ENCODE peak calls at places on chromosomes 7 and 10, in five cellular contexts. Z, P, O, T and C are unnamed samples.

GRCh38 chr10:47379445-47379785 is 4.7 kb downstream of the ZNF488 start:
- DNase-seq in T (no peak), Z (no peak), O (no peak), P (no peak), C (no peak)

GRCh38 chr10:71966046-71967004 is 2.1 kb downstream of the CHST3 start:
- DNase-seq in P (no peak), Z (no peak), O (no peak), T (no peak), C (peak; percentile 17)

GRCh38 chr7:48511021-48511579 is 339.8 kb downstream of the ABCA13 start:
- DNase-seq in P (no peak), Z (no peak), O (no peak), T (no peak), C (no peak)

GRCh38 chr10:52110576-52110975 is 203.5 kb upstream of the DKK1 start:
- DNase-seq in P (no peak), O (no peak), Z (no peak), T (peak; percentile 6), C (no peak)

GRCh38 chr7:7830122-7830878 is 111.9 kb upstream of the RPA3 start:
- DNase-seq in T (no peak), Z (no peak), O (no peak), P (no peak), C (no peak)

GRCh38 chr7:77657427-77658331 is 38.6 kb upstream of the RSBN1L start:
- DNase-seq in Z (no peak), P (peak; percentile 37), T (peak; percentile 61), O (no peak), C (peak; percentile 57)

GRCh38 chr7:55258631-55259030 is 106.5 kb upstream of the LANCL2 start:
- DNase-seq in O (no peak), T (no peak), P (no peak), Z (no peak), C (no peak)

GRCh38 chr7:98836811-98837631 is 32.8 kb downstream of the TMEM130 start:
- DNase-seq in O (no peak), P (peak; percentile 83), T (peak; percentile 27), Z (no peak), C (peak; percentile 64)

GRCh38 chr10:92291921-92292860 is 1.2 kb downstream of the MARCHF5 start:
- DNase-seq in P (peak; percentile 56), O (peak; percentile 66), T (peak; percentile 60), Z (no peak), C (peak; percentile 60)

GRCh38 chr10:124085680-124086079 is 7.7 kb downstream of the CHST15 start:
- DNase-seq in T (no peak), O (no peak), P (no peak), Z (no peak), C (no peak)

GRCh38 chr7:108660465-108660864 is 90.8 kb downstream of the DNAJB9 start:
- DNase-seq in Z (no peak), O (no peak), P (peak; percentile 26), T (peak; percentile 57), C (peak; percentile 31)

GRCh38 chr7:27167170-27167505 is 1.8 kb upstream of the HOXA9 start:
- DNase-seq in O (no peak), P (no peak), Z (peak; percentile 85), T (no peak), C (no peak)

GRCh38 chr10:4384254-4384653 is 441.8 kb upstream of the AKR1E2 start:
- DNase-seq in T (peak; percentile 84), O (no peak), Z (no peak), P (no peak), C (no peak)

GRCh38 chr10:5466451-5466996 is 32.8 kb downstream of the CALML5 start:
- DNase-seq in Z (peak; percentile 89), P (peak; percentile 27), O (no peak), T (peak; percentile 90), C (peak; percentile 87)

GRCh38 chr7:94031865-94032264 is 27.7 kb upstream of the BET1 start:
- DNase-seq in T (no peak), P (no peak), O (no peak), Z (no peak), C (no peak)

GRCh38 chr7:73738220-73738611 is 386 bp downstream of the ABHD11 start:
- DNase-seq in Z (no peak), T (peak; percentile 49), P (peak; percentile 74), O (peak; percentile 71), C (peak; percentile 66)

GRCh38 chr7:157555921-157556320 is 219.1 kb downstream of the DNAJB6 start:
- DNase-seq in Z (peak; percentile 12), P (no peak), T (no peak), O (no peak), C (no peak)

GRCh38 chr10:61974611-61975010 is 73.1 kb downstream of the ARID5B start:
- DNase-seq in O (peak; percentile 61), T (peak; percentile 82), P (no peak), Z (no peak), C (peak; percentile 78)

GRCh38 chr10:34526186-34526585 is 288.9 kb downstream of the PARD3 start:
- DNase-seq in O (no peak), Z (no peak), P (no peak), T (no peak), C (no peak)

GRCh38 chr10:85967594-85967993 is 399.0 kb downstream of the GRID1 start:
- DNase-seq in T (no peak), P (no peak), O (no peak), Z (no peak), C (no peak)

GRCh38 chr10:121696854-121697253 is 98.6 kb upstream of the FGFR2 start:
- DNase-seq in O (no peak), T (no peak), P (peak; percentile 66), Z (no peak), C (peak; percentile 34)

GRCh38 chr7:157468221-157469111 is 131.7 kb downstream of the DNAJB6 start:
- DNase-seq in P (no peak), O (no peak), Z (no peak), T (no peak), C (no peak)

GRCh38 chr10:4670737-4671136 is 155.3 kb upstream of the AKR1E2 start:
- DNase-seq in P (no peak), O (no peak), T (no peak), Z (no peak), C (no peak)

GRCh38 chr7:21690717-21691116 is 147.9 kb downstream of the DNAH11 start:
- DNase-seq in Z (no peak), T (peak; percentile 13), P (no peak), O (no peak), C (no peak)

GRCh38 chr10:87038786-87039185 is 18.7 kb downstream of the FAM25A start:
- DNase-seq in O (no peak), P (no peak), T (peak; percentile 21), Z (no peak), C (peak; percentile 5)

GRCh38 chr7:119959811-119960210 is 313.2 kb upstream of the KCND2 start:
- DNase-seq in P (no peak), O (no peak), Z (no peak), T (peak; percentile 67), C (no peak)

GRCh38 chr7:2660359-2661095 is 27.5 kb upstream of the AMZ1 start:
- DNase-seq in O (no peak), T (no peak), Z (peak; percentile 71), P (peak; percentile 41), C (no peak)

GRCh38 chr7:39733881-39734571 is 110.7 kb downstream of the RALA start:
- DNase-seq in P (peak; percentile 66), T (peak; percentile 50), Z (no peak), O (no peak), C (no peak)

GRCh38 chr10:118781536-118781935 is 26.8 kb upstream of the CACUL1 start:
- DNase-seq in Z (no peak), O (no peak), P (no peak), T (no peak), C (no peak)

GRCh38 chr7:80133361-80134104 is 1.1 kb upstream of the GNAI1 start:
- DNase-seq in O (no peak), P (peak; percentile 33), Z (no peak), T (no peak), C (no peak)

DNA sequence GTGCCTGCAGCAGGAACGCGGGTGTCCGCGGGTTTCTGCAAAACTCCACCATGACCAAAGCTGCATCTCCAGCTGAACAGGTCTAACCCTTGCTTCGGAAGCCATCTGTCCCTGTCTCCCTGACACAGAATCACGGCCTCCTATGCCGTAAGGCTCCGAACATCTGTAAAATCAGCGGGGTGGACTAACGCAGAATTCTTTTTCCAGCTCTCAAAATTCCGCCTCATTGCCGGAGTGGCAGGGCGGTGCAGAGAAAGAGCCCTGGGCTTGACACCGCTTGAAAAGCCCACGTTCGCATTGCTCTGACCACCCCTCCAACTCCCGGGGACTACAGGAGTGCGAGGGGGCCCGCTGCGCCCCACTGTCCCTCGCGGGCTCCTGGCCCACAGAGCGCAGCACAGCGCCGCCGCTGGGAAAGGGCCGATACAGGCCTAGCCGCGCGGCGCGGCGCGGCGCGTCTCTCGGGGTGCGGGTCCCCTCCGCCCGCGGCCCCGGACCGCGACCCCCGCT is 409 bp downstream of the DNMBP start:
- DNase-seq in P (no peak), Z (no peak), O (peak; percentile 69), T (peak; percentile 49), C (no peak)
- TF ChIP-seq CTCF in P (peak; percentile 47), Z (peak; percentile 57), O (peak; percentile 42), T (peak; percentile 41), C (peak; percentile 55)

GRCh38 chr10:77637986-77638765 is 568 bp upstream of the KCNMA1 start:
- DNase-seq in Z (peak; percentile 68), T (peak; percentile 61), O (no peak), P (peak; percentile 86), C (peak; percentile 46)
- H3K4me3 ChIP-seq in Z (no peak overlapping the region), T (peak overlapping the region; percentile 53), O (peak overlapping the region; percentile 29), P (peak overlapping the region; percentile 88), C (peak overlapping the region; percentile 70)

DNA sequence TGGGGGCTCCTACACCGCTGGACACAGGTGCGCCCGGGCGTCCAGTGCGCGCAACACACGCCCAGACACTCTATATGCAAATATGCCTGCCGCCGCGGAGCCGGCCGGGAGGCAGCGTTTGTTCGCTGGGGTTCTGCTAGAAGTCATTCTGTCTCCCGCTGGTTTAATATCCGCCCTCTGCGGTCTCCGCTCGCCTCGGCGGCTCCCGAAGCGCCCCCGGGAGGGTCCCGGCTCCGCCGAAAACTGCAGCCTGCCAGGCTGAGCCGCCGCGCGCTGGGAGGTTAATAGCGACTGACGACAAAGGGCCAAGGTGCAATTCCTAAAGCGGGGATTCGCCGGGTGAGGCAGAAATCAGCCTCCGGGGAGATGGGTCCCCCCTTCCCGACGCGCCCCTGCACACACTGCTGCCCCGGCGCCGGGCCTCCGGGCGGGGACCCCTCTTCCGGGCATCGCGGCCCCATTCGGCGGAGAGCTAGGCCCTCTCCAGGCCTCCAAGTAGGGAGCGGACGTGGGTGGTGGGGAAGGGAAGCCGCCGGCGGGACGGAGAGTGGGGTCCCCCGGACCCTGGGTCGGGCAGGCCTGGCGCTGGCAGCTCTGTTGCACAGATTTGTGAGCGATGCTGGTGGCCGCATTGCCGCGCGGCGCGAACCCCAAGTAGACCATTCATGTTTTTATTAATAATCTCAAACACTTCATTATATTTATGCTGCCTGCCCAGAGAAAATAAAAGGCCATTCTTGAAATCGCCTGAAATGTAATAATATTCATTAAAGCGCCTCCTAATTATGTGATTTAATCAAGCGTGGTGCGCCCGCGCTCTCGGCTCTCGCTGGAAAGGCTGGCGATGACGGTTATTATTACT is 9.1 kb downstream of the EN2 start:
- DNase-seq in Z (peak; percentile 70), T (no peak), P (peak; percentile 94), O (no peak), C (peak; percentile 70)
- H3K4me1 ChIP-seq in Z (peaks cover 2% of the 10 kb centered on the region), T (no peaks in the 10 kb centered on the region), P (peaks cover 16% of the 10 kb centered on the region), O (peaks cover 26% of the 10 kb centered on the region), C (peaks cover 8% of the 10 kb centered on the region)

GRCh38 chr10:9681655-9682054 is 1336.0 kb upstream of the CELF2 start:
- DNase-seq in P (no peak), T (no peak), O (no peak), Z (no peak), C (no peak)
- TF ChIP-seq CTCF in P (no peak), T (no peak), O (no peak), Z (no peak), C (no peak)